ENCODE peak calls at places on chromosomes 11 and 22, in eight cellular contexts. One of them, this sample, is unnamed.

GRCh38 chr22:19124377-19124776 is 2.2 kb upstream of the DGCR2 start:
- DNase-seq in heart left ventricle: no peak
- DNase-seq in aorta: no peak
- DNase-seq in psoas muscle: no peak
- DNase-seq in kidney: no peak
- DNase-seq in left lung: no peak
- DNase-seq in left ventricle myocardium inferior: no peak
- DNase-seq in right lobe of liver: no peak
- DNase-seq in this sample: no peak

GRCh38 chr11:73087730-73088129 is 54.4 kb downstream of the FCHSD2 start:
- DNase-seq in heart left ventricle: no peak
- DNase-seq in aorta: no peak
- DNase-seq in psoas muscle: no peak
- DNase-seq in kidney: no peak
- DNase-seq in left lung: no peak
- DNase-seq in left ventricle myocardium inferior: no peak
- DNase-seq in right lobe of liver: no peak
- DNase-seq in this sample: no peak

GRCh38 chr11:777288-778255 is at the start of gene GATD1:
- DNase-seq in heart left ventricle: peak; percentile 95
- DNase-seq in aorta: peak; percentile 95
- DNase-seq in psoas muscle: peak; percentile 94
- DNase-seq in kidney: peak; percentile 97
- DNase-seq in left lung: peak; percentile 99
- DNase-seq in left ventricle myocardium inferior: peak; percentile 93
- DNase-seq in right lobe of liver: peak; percentile 95
- DNase-seq in this sample: peak; percentile 96

GRCh38 chr11:2426826-2427521 is 17.3 kb downstream of the TRPM5 start:
- DNase-seq in heart left ventricle: peak; percentile 20
- DNase-seq in aorta: no peak
- DNase-seq in psoas muscle: no peak
- DNase-seq in kidney: peak; percentile 85
- DNase-seq in left lung: peak; percentile 81
- DNase-seq in left ventricle myocardium inferior: no peak
- DNase-seq in right lobe of liver: no peak
- DNase-seq in this sample: no peak

GRCh38 chr11:33930317-33931021 is 38.6 kb upstream of the LMO2 start:
- DNase-seq in heart left ventricle: no peak
- DNase-seq in aorta: peak; percentile 59
- DNase-seq in psoas muscle: peak; percentile 15
- DNase-seq in kidney: no peak
- DNase-seq in left lung: no peak
- DNase-seq in left ventricle myocardium inferior: peak; percentile 17
- DNase-seq in right lobe of liver: no peak
- DNase-seq in this sample: no peak

GRCh38 chr11:12598330-12599256 is 75.6 kb upstream of the TEAD1 start:
- DNase-seq in heart left ventricle: no peak
- DNase-seq in aorta: no peak
- DNase-seq in psoas muscle: no peak
- DNase-seq in kidney: no peak
- DNase-seq in left lung: no peak
- DNase-seq in left ventricle myocardium inferior: no peak
- DNase-seq in right lobe of liver: no peak
- DNase-seq in this sample: no peak

GRCh38 chr11:67381244-67381972 is 8.0 kb upstream of the CLCF1 start:
- DNase-seq in heart left ventricle: no peak
- DNase-seq in aorta: peak; percentile 35
- DNase-seq in psoas muscle: no peak
- DNase-seq in kidney: no peak
- DNase-seq in left lung: no peak
- DNase-seq in left ventricle myocardium inferior: no peak
- DNase-seq in right lobe of liver: no peak
- DNase-seq in this sample: no peak

GRCh38 chr11:58576792-58577440 is 1.3 kb upstream of the LPXN start:
- DNase-seq in heart left ventricle: no peak
- DNase-seq in aorta: no peak
- DNase-seq in psoas muscle: no peak
- DNase-seq in kidney: no peak
- DNase-seq in left lung: no peak
- DNase-seq in left ventricle myocardium inferior: no peak
- DNase-seq in right lobe of liver: no peak
- DNase-seq in this sample: no peak

GRCh38 chr11:7555067-7555699 is 41.4 kb downstream of the PPFIBP2 start:
- DNase-seq in heart left ventricle: peak; percentile 87
- DNase-seq in aorta: no peak
- DNase-seq in psoas muscle: peak; percentile 80
- DNase-seq in kidney: no peak
- DNase-seq in left lung: no peak
- DNase-seq in left ventricle myocardium inferior: peak; percentile 76
- DNase-seq in right lobe of liver: peak; percentile 71
- DNase-seq in this sample: no peak

GRCh38 chr22:40247976-40248375 is 70.3 kb downstream of the TNRC6B start:
- DNase-seq in heart left ventricle: no peak
- DNase-seq in aorta: no peak
- DNase-seq in psoas muscle: no peak
- DNase-seq in kidney: no peak
- DNase-seq in left lung: no peak
- DNase-seq in left ventricle myocardium inferior: no peak
- DNase-seq in right lobe of liver: no peak
- DNase-seq in this sample: no peak

GRCh38 chr11:12413141-12414055 is 36.0 kb downstream of the PARVA start:
- DNase-seq in heart left ventricle: no peak
- DNase-seq in aorta: no peak
- DNase-seq in psoas muscle: no peak
- DNase-seq in kidney: no peak
- DNase-seq in left lung: no peak
- DNase-seq in left ventricle myocardium inferior: no peak
- DNase-seq in right lobe of liver: no peak
- DNase-seq in this sample: peak; percentile 87

GRCh38 chr11:60607483-60607882 is 91.9 kb upstream of the MS4A8 start:
- DNase-seq in heart left ventricle: no peak
- DNase-seq in aorta: no peak
- DNase-seq in psoas muscle: no peak
- DNase-seq in kidney: no peak
- DNase-seq in left lung: no peak
- DNase-seq in left ventricle myocardium inferior: no peak
- DNase-seq in right lobe of liver: no peak
- DNase-seq in this sample: no peak

GRCh38 chr11:60615497-60615896 is 83.9 kb upstream of the MS4A8 start:
- DNase-seq in heart left ventricle: no peak
- DNase-seq in aorta: no peak
- DNase-seq in psoas muscle: no peak
- DNase-seq in kidney: no peak
- DNase-seq in left lung: no peak
- DNase-seq in left ventricle myocardium inferior: no peak
- DNase-seq in right lobe of liver: no peak
- DNase-seq in this sample: no peak

GRCh38 chr11:60610702-60611101 is 88.7 kb upstream of the MS4A8 start:
- DNase-seq in heart left ventricle: no peak
- DNase-seq in aorta: no peak
- DNase-seq in psoas muscle: no peak
- DNase-seq in kidney: no peak
- DNase-seq in left lung: no peak
- DNase-seq in left ventricle myocardium inferior: no peak
- DNase-seq in right lobe of liver: no peak
- DNase-seq in this sample: no peak

DNA sequence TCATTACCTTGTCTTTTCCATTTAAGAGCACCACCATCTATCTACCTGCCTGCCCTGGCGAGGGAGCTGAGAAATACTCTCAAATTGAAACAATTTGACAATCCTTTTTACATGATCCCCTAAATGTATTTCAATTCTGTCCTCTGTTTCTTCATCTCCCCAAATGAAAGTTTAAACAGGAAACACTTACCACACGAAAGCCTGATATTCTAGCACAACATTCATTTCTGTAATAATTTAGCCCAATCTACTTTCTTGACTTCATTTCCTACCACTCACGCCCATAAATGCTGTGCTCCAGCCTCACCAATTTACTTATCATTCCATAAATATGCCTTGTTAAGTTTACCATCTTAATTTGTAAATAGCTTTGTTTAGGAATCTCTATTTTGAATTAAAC is 89.8 kb upstream of the MS4A8 start:
- DNase-seq in heart left ventricle: no peak
- DNase-seq in aorta: no peak
- DNase-seq in psoas muscle: no peak
- DNase-seq in kidney: no peak
- DNase-seq in left lung: no peak
- DNase-seq in left ventricle myocardium inferior: no peak
- DNase-seq in right lobe of liver: no peak
- DNase-seq in this sample: no peak
- H3K4me1 ChIP-seq in heart left ventricle: no peaks in the 10 kb centered on the region
- H3K4me1 ChIP-seq in aorta: no peaks in the 10 kb centered on the region
- H3K4me1 ChIP-seq in psoas muscle: no peaks in the 10 kb centered on the region
- H3K4me1 ChIP-seq in kidney: no peaks in the 10 kb centered on the region
- H3K4me1 ChIP-seq in left lung: no peaks in the 10 kb centered on the region
- H3K4me1 ChIP-seq in left ventricle myocardium inferior: no peaks in the 10 kb centered on the region
- H3K4me1 ChIP-seq in right lobe of liver: no peaks in the 10 kb centered on the region
- H3K4me1 ChIP-seq in this sample: no peaks in the 10 kb centered on the region

GRCh38 chr11:41306435-41306834 is 153.0 kb downstream of the LRRC4C start:
- DNase-seq in heart left ventricle: no peak
- DNase-seq in aorta: no peak
- DNase-seq in psoas muscle: no peak
- DNase-seq in kidney: no peak
- DNase-seq in left lung: no peak
- DNase-seq in left ventricle myocardium inferior: no peak
- DNase-seq in right lobe of liver: no peak
- DNase-seq in this sample: no peak
- H3K27ac ChIP-seq in heart left ventricle: no peak overlapping the region
- H3K27ac ChIP-seq in aorta: no peak overlapping the region
- H3K27ac ChIP-seq in psoas muscle: no peak overlapping the region
- H3K27ac ChIP-seq in kidney: no peak overlapping the region
- H3K27ac ChIP-seq in left lung: no peak overlapping the region
- H3K27ac ChIP-seq in left ventricle myocardium inferior: no peak overlapping the region
- H3K27ac ChIP-seq in right lobe of liver: no peak overlapping the region
- H3K27ac ChIP-seq in this sample: no peak overlapping the region

DNA sequence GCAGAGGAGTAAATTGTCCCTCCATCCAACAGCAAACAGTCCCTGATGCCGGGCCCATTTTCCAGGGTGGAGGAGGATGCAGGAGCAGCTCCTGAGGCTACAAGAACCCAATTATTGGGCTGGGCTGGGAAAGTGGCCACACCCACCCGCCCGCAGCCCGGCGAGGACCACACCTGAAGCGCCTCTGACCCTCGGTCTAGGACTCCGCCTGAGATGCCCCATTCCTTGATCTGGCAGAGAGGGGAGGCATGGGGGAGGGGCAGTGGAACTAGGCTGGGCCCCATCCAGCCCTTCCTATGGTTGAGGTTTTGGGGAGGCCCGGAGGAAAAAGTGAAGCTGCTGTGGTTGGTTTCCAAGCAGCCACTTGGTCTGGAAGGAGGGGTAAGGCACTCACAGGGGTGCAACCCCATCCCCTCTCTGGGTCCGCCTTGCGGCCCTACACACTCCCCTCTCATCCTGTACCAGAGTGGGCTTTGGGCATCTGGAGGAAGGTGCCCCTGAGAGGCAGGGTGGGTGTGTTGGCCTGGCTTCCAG is 2.4 kb upstream of the LGALS1 start:
- DNase-seq in heart left ventricle: no peak
- DNase-seq in aorta: no peak
- DNase-seq in psoas muscle: no peak
- DNase-seq in kidney: no peak
- DNase-seq in left lung: no peak
- DNase-seq in left ventricle myocardium inferior: no peak
- DNase-seq in right lobe of liver: no peak
- DNase-seq in this sample: no peak
- H3K4me1 ChIP-seq in heart left ventricle: peaks cover 41% of the 10 kb centered on the region
- H3K4me1 ChIP-seq in aorta: no peaks in the 10 kb centered on the region
- H3K4me1 ChIP-seq in psoas muscle: peaks cover 28% of the 10 kb centered on the region
- H3K4me1 ChIP-seq in kidney: no peaks in the 10 kb centered on the region
- H3K4me1 ChIP-seq in left lung: peaks cover 53% of the 10 kb centered on the region
- H3K4me1 ChIP-seq in left ventricle myocardium inferior: peaks cover 54% of the 10 kb centered on the region
- H3K4me1 ChIP-seq in right lobe of liver: peaks cover 5% of the 10 kb centered on the region
- H3K4me1 ChIP-seq in this sample: peaks cover 66% of the 10 kb centered on the region

GRCh38 chr11:69968407-69969347 is 109.4 kb upstream of the ANO1 start:
- DNase-seq in heart left ventricle: peak; percentile 67
- DNase-seq in aorta: peak; percentile 68
- DNase-seq in psoas muscle: no peak
- DNase-seq in kidney: peak; percentile 87
- DNase-seq in left lung: no peak
- DNase-seq in left ventricle myocardium inferior: peak; percentile 44
- DNase-seq in right lobe of liver: peak; percentile 83
- DNase-seq in this sample: no peak
- H3K27ac ChIP-seq in heart left ventricle: peak overlapping the region; percentile 48
- H3K27ac ChIP-seq in aorta: no peak overlapping the region
- H3K27ac ChIP-seq in psoas muscle: no peak overlapping the region
- H3K27ac ChIP-seq in kidney: peak overlapping the region; percentile 26
- H3K27ac ChIP-seq in left lung: no peak overlapping the region
- H3K27ac ChIP-seq in left ventricle myocardium inferior: peak overlapping the region; percentile 75
- H3K27ac ChIP-seq in right lobe of liver: no peak overlapping the region
- H3K27ac ChIP-seq in this sample: peak overlapping the region; percentile 41

GRCh38 chr11:61912991-61913698 is 4.2 kb downstream of the RAB3IL1 start:
- DNase-seq in heart left ventricle: peak; percentile 18
- DNase-seq in aorta: no peak
- DNase-seq in psoas muscle: no peak
- DNase-seq in kidney: no peak
- DNase-seq in left lung: peak; percentile 53
- DNase-seq in left ventricle myocardium inferior: peak; percentile 11
- DNase-seq in right lobe of liver: peak; percentile 42
- DNase-seq in this sample: no peak
- H3K4me1 ChIP-seq in heart left ventricle: peaks cover 79% of the 10 kb centered on the region
- H3K4me1 ChIP-seq in aorta: no peaks in the 10 kb centered on the region
- H3K4me1 ChIP-seq in psoas muscle: no peaks in the 10 kb centered on the region
- H3K4me1 ChIP-seq in kidney: peaks cover 11% of the 10 kb centered on the region
- H3K4me1 ChIP-seq in left lung: peaks cover 49% of the 10 kb centered on the region
- H3K4me1 ChIP-seq in left ventricle myocardium inferior: peaks cover 67% of the 10 kb centered on the region
- H3K4me1 ChIP-seq in right lobe of liver: no peaks in the 10 kb centered on the region
- H3K4me1 ChIP-seq in this sample: peaks cover 88% of the 10 kb centered on the region